ENCODE peak calls at places on chromosomes 4 and X, in five cellular contexts. E is HFF-Myc; T is nucleus accumbens; K is NCI-H1092 treated with DMSO at 0.1 percent for 48 hours; L is stimulated activated CD4-positive, alpha-beta T cell treated with anti-CD3 and anti-CD28 coated beads, Interleukin-2, amount 100 ng/mL, for 48 hours. S is an unnamed sample.

GRCh38 chr4:147368948-147369347 is 111.9 kb upstream of the EDNRA start:
- DNase-seq in T (no peak), L (no peak), E (no peak), K (no peak), S (no peak)

GRCh38 chrX:64975491-64975890 is 759 bp downstream of the ZC4H2 start:
- DNase-seq in E (no peak), T (no peak), K (no peak), L (peak; percentile 1), S (no peak)

GRCh38 chrX:108396986-108397385 is 41.2 kb downstream of the COL4A6 start:
- DNase-seq in T (no peak), E (no peak), L (no peak), K (no peak), S (no peak)

GRCh38 chrX:139286342-139286741 is 244.2 kb upstream of the F9 start:
- DNase-seq in L (no peak), K (no peak), T (no peak), E (no peak), S (no peak)

GRCh38 chr4:147830987-147831386 is 99.1 kb downstream of the ARHGAP10 start:
- DNase-seq in E (no peak), T (no peak), K (no peak), L (no peak), S (no peak)

GRCh38 chrX:148310402-148311200 is 189.8 kb upstream of the AFF2 start:
- DNase-seq in T (no peak), E (no peak), L (peak; percentile 10), K (no peak), S (no peak)

GRCh38 chrX:68732906-68733493 is 85.5 kb downstream of the STARD8 start:
- DNase-seq in K (peak; percentile 10), T (peak; percentile 3), L (peak; percentile 60), E (peak; percentile 12), S (peak; percentile 14)

GRCh38 chrX:103733017-103733416 is 22.3 kb downstream of the TMEM31 start:
- DNase-seq in E (no peak), K (no peak), T (no peak), L (no peak), S (no peak)

GRCh38 chr4:30744957-30745640 is 24.9 kb downstream of the PCDH7 start:
- DNase-seq in L (no peak), E (no peak), K (no peak), T (no peak), S (no peak)

GRCh38 chr4:133799916-133800315 is 401.7 kb downstream of the PABPC4L start:
- DNase-seq in K (no peak), T (no peak), E (no peak), L (no peak), S (no peak)

GRCh38 chr4:17236686-17237085 is 275.2 kb downstream of the QDPR start:
- DNase-seq in K (no peak), L (no peak), E (no peak), T (no peak), S (no peak)

GRCh38 chr4:156568479-156568878 is 403.1 kb downstream of the PDGFC start:
- DNase-seq in E (no peak), T (no peak), L (no peak), K (no peak), S (no peak)

GRCh38 chrX:129649268-129650182 is 5.2 kb downstream of the APLN start:
- DNase-seq in E (no peak), L (no peak), T (no peak), K (no peak), S (no peak)

GRCh38 chr4:82044141-82044993 is 329.4 kb downstream of the HNRNPD start:
- DNase-seq in K (peak; percentile 79), E (no peak), L (no peak), T (peak; percentile 32), S (no peak)

GRCh38 chrX:154531626-154532025 is 15.0 kb downstream of the G6PD start:
- DNase-seq in T (no peak), K (no peak), L (no peak), E (no peak), S (no peak)

GRCh38 chrX:107676559-107677378 is 48.5 kb downstream of the PRPS1 start:
- DNase-seq in L (no peak), K (no peak), T (no peak), E (peak; percentile 78), S (no peak)

GRCh38 chr4:182764137-182764536 is 153.0 kb downstream of the DCTD start:
- DNase-seq in L (no peak), E (no peak), T (no peak), K (no peak), S (no peak)

GRCh38 chrX:39327255-39327654 is 526.0 kb downstream of the MID1IP1 start:
- DNase-seq in E (no peak), K (peak; percentile 39), T (no peak), L (no peak), S (no peak)

S was measured in GM18507.